ENCODE peak calls at places on chromosomes 1 and 21, in eight cellular contexts. B is NCI-H748 treated with DMSO at 0.1 percent for 48 hours, J is dorsolateral prefrontal cortex, K is endothelial cell, P is brain pericyte, M is AG08395, C is pons, L is DMS 273 treated with DMSO at 0.1 percent for 48 hours. V is an unnamed sample.

GRCh38 chr1:10960954-10961833 is 51.3 kb upstream of the TARDBP start:
- DNase-seq in B (peak; percentile 57), J (peak; percentile 86), K (peak; percentile 91), P (no peak), M (peak; percentile 83), C (peak; percentile 68), L (peak; percentile 54), V (peak; percentile 74)

GRCh38 chr1:230868736-230869385 is 540 bp upstream of the C1orf198 start:
- DNase-seq in B (peak; percentile 6), J (peak; percentile 61), K (no peak), P (no peak), M (no peak), C (no peak), L (no peak), V (no peak)

GRCh38 chr21:35559881-35560280 is 500.4 kb downstream of the SETD4 start:
- DNase-seq in B (no peak), J (no peak), K (no peak), P (no peak), M (peak; percentile 54), C (no peak), L (no peak), V (no peak)

GRCh38 chr1:112466078-112466660 is 42.6 kb upstream of the WNT2B start:
- DNase-seq in B (peak; percentile 88), J (peak; percentile 96), K (peak; percentile 95), P (peak; percentile 82), M (peak; percentile 89), C (peak; percentile 95), L (peak; percentile 70), V (peak; percentile 95)

GRCh38 chr1:56180806-56181205 is 398.6 kb downstream of the PLPP3 start:
- DNase-seq in B (no peak), J (no peak), K (no peak), P (no peak), M (no peak), C (no peak), L (no peak), V (no peak)

GRCh38 chr1:80468356-80468755 is 1332.4 kb upstream of the ADGRL2 start:
- DNase-seq in B (no peak), J (no peak), K (no peak), P (no peak), M (no peak), C (no peak), L (no peak), V (no peak)

GRCh38 chr1:44643721-44644330 is 30.5 kb downstream of the TMEM53 start:
- DNase-seq in B (peak; percentile 33), J (no peak), K (no peak), P (no peak), M (no peak), C (no peak), L (no peak), V (no peak)

GRCh38 chr1:10530756-10531155 is 56.0 kb downstream of the PEX14 start:
- DNase-seq in B (no peak), J (no peak), K (peak; percentile 38), P (no peak), M (no peak), C (no peak), L (no peak), V (no peak)

GRCh38 chr1:20485527-20486456 is at the start of gene CAMK2N1:
- DNase-seq in B (peak; percentile 4), J (peak; percentile 93), K (peak; percentile 22), P (no peak), M (peak; percentile 84), C (peak; percentile 81), L (no peak), V (peak; percentile 90)

GRCh38 chr21:40074710-40075109 is 207.5 kb downstream of the PCP4 start:
- DNase-seq in B (no peak), J (no peak), K (no peak), P (no peak), M (no peak), C (no peak), L (no peak), V (no peak)

GRCh38 chr1:156371553-156372264 is 2.7 kb downstream of the RHBG start:
- DNase-seq in B (no peak), J (no peak), K (no peak), P (no peak), M (no peak), C (no peak), L (peak; percentile 28), V (no peak)

GRCh38 chr1:56897150-56898004 is 42.8 kb downstream of the C8A start:
- DNase-seq in B (no peak), J (no peak), K (no peak), P (no peak), M (no peak), C (no peak), L (no peak), V (no peak)

GRCh38 chr1:92210701-92211100 is 7.0 kb upstream of the C1orf146 start:
- DNase-seq in B (no peak), J (no peak), K (no peak), P (no peak), M (no peak), C (no peak), L (no peak), V (no peak)

GRCh38 chr1:97721221-97721620 is 199.6 kb downstream of the DPYD start:
- DNase-seq in B (no peak), J (no peak), K (no peak), P (no peak), M (no peak), C (no peak), L (no peak), V (no peak)

GRCh38 chr1:67307251-67308060 is at the start of gene IL12RB2:
- DNase-seq in B (peak; percentile 25), J (peak; percentile 41), K (peak; percentile 13), P (no peak), M (peak; percentile 6), C (no peak), L (no peak), V (no peak)

GRCh38 chr1:30411206-30411605 is 312.2 kb downstream of the MATN1 start:
- DNase-seq in B (no peak), J (no peak), K (peak; percentile 1), P (no peak), M (no peak), C (no peak), L (no peak), V (no peak)

GRCh38 chr1:25710583-25711347 is 89.2 kb upstream of the SELENON start:
- DNase-seq in B (no peak), J (no peak), K (no peak), P (no peak), M (no peak), C (no peak), L (no peak), V (no peak)

GRCh38 chr1:200372095-200372884 is 37.5 kb downstream of the ZNF281 start:
- DNase-seq in B (no peak), J (no peak), K (no peak), P (no peak), M (peak; percentile 67), C (no peak), L (no peak), V (no peak)

GRCh38 chr1:161351482-161351881 is 16.2 kb downstream of the CFAP126 start:
- DNase-seq in B (no peak), J (no peak), K (no peak), P (no peak), M (no peak), C (no peak), L (no peak), V (no peak)

GRCh38 chr1:11681071-11681771 is at the start of gene MAD2L2:
- DNase-seq in B (peak; percentile 59), J (peak; percentile 93), K (peak; percentile 77), P (no peak), M (peak; percentile 96), C (peak; percentile 67), L (peak; percentile 51), V (peak; percentile 85)

GRCh38 chr1:161215079-161215478 is at the start of gene FCER1G:
- DNase-seq in B (no peak), J (no peak), K (no peak), P (no peak), M (no peak), C (no peak), L (no peak), V (no peak)

GRCh38 chr1:44812822-44813543 is 4.7 kb downstream of the BTBD19 start:
- DNase-seq in B (no peak), J (peak; percentile 64), K (peak; percentile 47), P (no peak), M (no peak), C (no peak), L (no peak), V (no peak)

GRCh38 chr1:5945445-5945844 is 46.8 kb downstream of the NPHP4 start:
- DNase-seq in B (no peak), J (no peak), K (no peak), P (no peak), M (no peak), C (no peak), L (no peak), V (no peak)

GRCh38 chr1:38005195-38006007 is at the start of gene FHL3:
- DNase-seq in B (no peak), J (no peak), K (peak; percentile 70), P (no peak), M (peak; percentile 49), C (no peak), L (peak; percentile 98), V (no peak)

GRCh38 chr21:45852886-45853400 is 128.6 kb upstream of the COL6A1 start:
- DNase-seq in B (no peak), J (no peak), K (no peak), P (no peak), M (no peak), C (no peak), L (no peak), V (no peak)

GRCh38 chr1:65281846-65282245 is 27.5 kb upstream of the DNAJC6 start:
- DNase-seq in B (no peak), J (no peak), K (no peak), P (no peak), M (no peak), C (no peak), L (no peak), V (no peak)

GRCh38 chr21:18350216-18350615 is 53.4 kb downstream of the TMPRSS15 start:
- DNase-seq in B (no peak), J (no peak), K (no peak), P (no peak), M (peak; percentile 29), C (no peak), L (no peak), V (no peak)

GRCh38 chr1:109784551-109785252 is 21.0 kb upstream of the EPS8L3 start:
- DNase-seq in B (no peak), J (peak; percentile 32), K (no peak), P (no peak), M (no peak), C (no peak), L (no peak), V (no peak)

GRCh38 chr1:151131832-151132675 is 14.4 kb downstream of the SEMA6C start:
- DNase-seq in B (no peak), J (no peak), K (peak; percentile 52), P (no peak), M (no peak), C (no peak), L (no peak), V (no peak)

GRCh38 chr1:33220701-33221384 is 35.4 kb upstream of the ZNF362 start:
- DNase-seq in B (no peak), J (no peak), K (no peak), P (no peak), M (no peak), C (no peak), L (no peak), V (no peak)

GRCh38 chr1:156510709-156511108 is 10.1 kb upstream of the MEF2D start:
- DNase-seq in B (no peak), J (peak; percentile 91), K (no peak), P (no peak), M (peak; percentile 89), C (peak; percentile 67), L (no peak), V (no peak)

V was measured in globus pallidus.